ENCODE peak calls at places on chromosomes 16 and 17, in four cellular contexts. U is prostate gland, A is right lobe of liver, B is IMR-90. N is an unnamed sample.

GRCh38 chr16:86528061-86528929 is 18.0 kb downstream of the FOXF1 start:
- DNase-seq in U (no peak), A (no peak), B (no peak), N (no peak)

GRCh38 chr17:45311762-45312476 is 4.9 kb downstream of the MAP3K14 start:
- DNase-seq in U (peak), A (peak), B (peak), N (peak)

GRCh38 chr16:73365010-73365409 is 317.1 kb upstream of the ZFHX3 start:
- DNase-seq in U (no peak), A (no peak), B (peak), N (no peak)

GRCh38 chr17:75504347-75505151 is 10.8 kb downstream of the CASKIN2 start:
- DNase-seq in U (no peak), A (peak), B (no peak), N (peak)

GRCh38 chr16:21703156-21703555 is 39.4 kb downstream of the OTOA start:
- DNase-seq in U (no peak), A (no peak), B (no peak), N (no peak)

GRCh38 chr16:64051826-64052225 is 1070.0 kb downstream of the CDH11 start:
- DNase-seq in U (no peak), A (no peak), B (no peak), N (no peak)

GRCh38 chr17:17922198-17922901 is 49.9 kb downstream of the TOM1L2 start:
- DNase-seq in U (no peak), A (no peak), B (no peak), N (no peak)

GRCh38 chr17:79188048-79188447 is 113.4 kb downstream of the ENGASE start:
- DNase-seq in U (no peak), A (peak), B (no peak), N (peak)

GRCh38 chr16:34078697-34079096 is 619.3 kb downstream of the TP53TG3F start:
- DNase-seq in U (no peak), A (no peak), B (peak), N (no peak)

GRCh38 chr17:69287168-69287567 is 39.8 kb downstream of the ABCA5 start:
- DNase-seq in U (no peak), A (no peak), B (peak), N (peak)

GRCh38 chr16:14409563-14409962 is 220.5 kb downstream of the PARN start:
- DNase-seq in U (no peak), A (no peak), B (peak), N (no peak)

GRCh38 chr17:28563475-28563874 is 7.8 kb downstream of the PIGS start:
- DNase-seq in U (no peak), A (no peak), B (peak), N (peak)

GRCh38 chr16:87342504-87342903 is 25.3 kb upstream of the C16orf95 start:
- DNase-seq in U (no peak), A (no peak), B (no peak), N (no peak)

GRCh38 chr17:40540448-40540847 is 24.8 kb downstream of the CCR7 start:
- DNase-seq in U (no peak), A (no peak), B (no peak), N (no peak)

GRCh38 chr16:86343733-86344585 is 166.4 kb upstream of the FOXF1 start:
- DNase-seq in U (peak), A (no peak), B (peak), N (no peak)

GRCh38 chr16:50276128-50276444 is 9.7 kb downstream of the ADCY7 start:
- DNase-seq in U (no peak), A (no peak), B (no peak), N (no peak)

GRCh38 chr16:50275428-50276127 is 9.2 kb downstream of the ADCY7 start:
- DNase-seq in U (no peak), A (no peak), B (no peak), N (no peak)

GRCh38 chr16:50273382-50273690 is 7.0 kb downstream of the ADCY7 start:
- DNase-seq in U (no peak), A (no peak), B (no peak), N (no peak)

GRCh38 chr16:50273888-50274770 is 7.8 kb downstream of the ADCY7 start:
- DNase-seq in U (no peak), A (no peak), B (no peak), N (no peak)

GRCh38 chr16:50274771-50275415 is 8.5 kb downstream of the ADCY7 start:
- DNase-seq in U (no peak), A (no peak), B (no peak), N (no peak)
- TF ChIP-seq POLR2A in U (no peak), A (no peak), B (no peak), N (no peak)

GRCh38 chr17:61877837-61878236 is 14.5 kb upstream of the BRIP1 start:
- DNase-seq in U (no peak), A (no peak), B (no peak), N (no peak)
- TF ChIP-seq POLR2A in U (no peak), A (no peak), B (no peak), N (no peak)

GRCh38 chr17:77126519-77126918 is 14.2 kb upstream of the SEC14L1 start:
- DNase-seq in U (no peak), A (peak), B (no peak), N (no peak)

GRCh38 chr17:77128895-77129567 is 11.7 kb upstream of the SEC14L1 start:
- DNase-seq in U (no peak), A (no peak), B (no peak), N (no peak)

GRCh38 chr17:77125432-77125901 is 15.3 kb upstream of the SEC14L1 start:
- DNase-seq in U (no peak), A (no peak), B (peak), N (peak)

GRCh38 chr17:77129568-77130301 is 11.0 kb upstream of the SEC14L1 start:
- DNase-seq in U (no peak), A (no peak), B (peak), N (no peak)

DNA sequence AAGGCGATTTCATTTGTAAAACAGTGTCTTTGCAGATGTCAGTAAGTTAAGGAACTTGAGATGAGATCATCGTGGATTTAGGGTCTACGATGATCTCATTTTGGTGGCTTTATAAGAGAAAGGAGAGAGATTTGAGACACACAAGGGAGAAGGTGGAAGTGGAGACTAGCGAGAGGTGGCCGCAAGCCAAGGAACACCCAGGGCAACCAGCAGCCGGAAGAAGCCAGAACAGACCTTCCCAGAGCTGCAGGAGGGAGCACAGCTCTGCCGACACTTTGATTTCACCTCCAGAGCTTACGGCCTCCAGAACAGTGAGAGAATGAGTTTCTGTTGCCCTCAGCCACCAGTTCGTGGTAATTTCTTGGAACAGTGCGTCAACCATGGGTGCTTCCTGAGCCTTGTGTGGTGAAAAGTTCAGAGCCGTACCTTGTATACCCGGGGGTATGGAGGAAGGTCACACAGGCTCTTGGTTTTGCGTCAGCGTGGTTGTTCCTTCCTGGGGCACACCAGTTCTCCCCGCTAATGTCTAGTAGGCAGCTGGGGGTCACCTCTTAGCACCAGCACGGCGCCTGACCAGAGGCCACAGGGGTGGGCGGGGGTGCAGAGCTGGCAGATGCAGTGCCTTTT is 12.9 kb upstream of the SEC14L1 start:
- DNase-seq in U (peak), A (peak), B (no peak), N (no peak)
- TF ChIP-seq POLR2A in U (no peak), A (peak), B (no peak), N (no peak)

GRCh38 chr17:64130559-64131001 is 636 bp upstream of the ERN1 start:
- DNase-seq in U (no peak), A (peak), B (peak), N (no peak)
- TF ChIP-seq POLR2A in U (no peak), A (no peak), B (no peak), N (no peak)